ENCODE peak calls at places on chromosome 13, in four cellular contexts. G is fibroblast of lung; K is upper lobe of right lung; L is CD4-positive, CD25-positive, alpha-beta regulatory T cell. R is an unnamed sample. For H3K4me1, the result is how much of the 10 kb centered on the place peaks cover.

GRCh38 chr13:93603043-93603442 is 376.4 kb downstream of the GPC6 start:
- DNase-seq in G (peak), L (no peak), K (no peak), R (no peak)

GRCh38 chr13:45718992-45719391 is 16.9 kb downstream of the CBY2 start:
- DNase-seq in G (no peak), L (no peak), K (no peak), R (no peak)

GRCh38 chr13:36026556-36026955 is 104.6 kb downstream of the DCLK1 start:
- DNase-seq in L (no peak), G (no peak), K (no peak), R (no peak)

GRCh38 chr13:46685006-46685730 is 111.8 kb downstream of the ESD start:
- DNase-seq in G (no peak), L (no peak), K (no peak), R (no peak)

GRCh38 chr13:40116008-40116407 is 460.5 kb downstream of the COG6 start:
- DNase-seq in L (peak), G (peak), K (no peak), R (no peak)

GRCh38 chr13:44439615-44440014 is 66.0 kb downstream of the SERP2 start:
- DNase-seq in L (no peak), K (no peak), G (no peak), R (no peak)

GRCh38 chr13:52085416-52085815 is 43.5 kb downstream of the NEK5 start:
- DNase-seq in G (peak), K (no peak), L (no peak), R (no peak)

GRCh38 chr13:25371608-25372274 is at the start of gene ATP8A2:
- DNase-seq in G (no peak), K (no peak), L (no peak), R (no peak)

GRCh38 chr13:73450583-73450982 is 391.8 kb downstream of the KLF5 start:
- DNase-seq in K (no peak), G (no peak), L (no peak), R (no peak)

GRCh38 chr13:91132381-91132780 is 215.1 kb upstream of the MIR17HG start:
- DNase-seq in L (no peak), K (no peak), G (no peak), R (no peak)

GRCh38 chr13:73158851-73159250 is 100.0 kb downstream of the KLF5 start:
- DNase-seq in K (no peak), L (no peak), G (peak), R (no peak)

GRCh38 chr13:90068658-90069057 is 1278.8 kb upstream of the MIR17HG start:
- DNase-seq in K (no peak), G (no peak), L (no peak), R (no peak)

GRCh38 chr13:45865414-45865813 is 13.9 kb upstream of the SIAH3 start:
- DNase-seq in G (no peak), L (no peak), K (no peak), R (no peak)

GRCh38 chr13:66301482-66301881 is 928.7 kb downstream of the PCDH9 start:
- DNase-seq in G (no peak), K (no peak), L (no peak), R (no peak)

GRCh38 chr13:91323349-91323748 is 24.1 kb upstream of the MIR17HG start:
- DNase-seq in L (no peak), G (no peak), K (no peak), R (no peak)

GRCh38 chr13:43087960-43088580 is 64.7 kb downstream of the DNAJC15 start:
- DNase-seq in G (peak), K (no peak), L (no peak), R (no peak)
- H3K27ac ChIP-seq in G (peak), K (peak), L (peak), R (peak)

DNA sequence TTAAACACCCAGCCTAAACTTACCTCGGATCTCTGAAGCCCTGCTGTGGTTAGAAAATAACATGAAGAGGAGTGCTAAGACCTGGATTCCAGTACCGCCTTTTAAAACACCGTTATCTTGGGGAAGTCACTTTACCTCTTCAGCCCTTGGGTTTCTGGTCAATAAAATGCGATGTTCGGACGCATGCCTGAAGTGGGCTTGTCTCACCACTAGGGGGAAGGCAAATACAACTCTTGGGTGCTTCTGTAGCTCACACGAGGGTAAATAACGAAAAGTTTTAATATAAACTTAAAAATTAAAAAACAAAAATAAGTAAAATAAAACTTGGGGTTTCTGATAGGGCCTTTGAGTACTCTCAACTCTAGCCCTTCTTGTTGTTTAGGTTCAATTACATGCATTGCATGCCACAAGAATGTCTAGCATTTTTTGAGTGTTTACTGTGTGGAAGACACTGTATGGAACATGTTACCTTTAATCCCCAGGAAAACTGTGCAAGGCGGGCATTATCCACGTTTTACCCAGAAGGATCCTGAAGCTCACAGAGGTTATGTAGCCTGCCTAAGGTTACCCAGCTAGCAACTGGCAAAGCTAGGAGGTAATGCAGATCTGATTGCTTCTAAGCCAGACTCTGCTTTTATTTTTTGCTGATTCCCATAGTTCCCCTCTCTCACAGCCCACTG is 240.4 kb downstream of the LMO7 start:
- DNase-seq in L (peak), K (peak), G (peak), R (no peak)
- H3K4me1 ChIP-seq in L (under half), K (under half), G (under half), R (under half)

DNA sequence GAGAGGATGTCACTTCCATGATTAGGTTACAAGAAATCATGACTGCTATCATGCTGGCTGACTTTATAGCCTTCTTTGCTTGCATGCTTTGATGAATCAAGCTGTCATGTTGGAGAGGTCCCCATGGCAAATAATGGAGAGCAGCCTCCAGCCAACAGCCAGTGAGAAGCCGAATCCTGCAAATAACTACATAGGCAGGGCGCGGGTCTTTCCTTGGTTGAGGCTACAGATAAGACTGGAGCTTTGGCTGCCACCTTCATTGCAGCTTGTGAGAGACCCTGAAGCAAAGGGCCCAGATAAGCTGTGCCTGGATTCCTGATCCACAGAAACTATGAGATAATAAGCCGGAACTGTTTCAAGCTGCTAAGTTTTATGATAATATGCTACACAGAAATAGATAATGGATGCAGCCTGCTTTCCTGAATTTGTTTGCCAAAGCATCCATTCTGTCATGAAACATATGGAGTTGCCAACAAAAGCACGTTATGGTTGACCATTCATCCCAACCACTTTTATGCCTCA is 257.0 kb downstream of the HS6ST3 start:
- DNase-seq in K (no peak), L (no peak), G (no peak), R (no peak)
- H3K27ac ChIP-seq in K (no peak), L (no peak), G (no peak), R (no peak)

GRCh38 chr13:77310161-77310560 is 16.7 kb downstream of the MYCBP2 start:
- DNase-seq in L (no peak), K (no peak), G (no peak), R (no peak)

GRCh38 chr13:77310579-77311279 is 16.2 kb downstream of the MYCBP2 start:
- DNase-seq in L (no peak), K (no peak), G (peak), R (no peak)

GRCh38 chr13:77312311-77312710 is 14.6 kb downstream of the MYCBP2 start:
- DNase-seq in G (no peak), L (no peak), K (no peak), R (no peak)

GRCh38 chr13:77306458-77306857 is 20.4 kb downstream of the MYCBP2 start:
- DNase-seq in G (no peak), K (no peak), L (no peak), R (no peak)

DNA sequence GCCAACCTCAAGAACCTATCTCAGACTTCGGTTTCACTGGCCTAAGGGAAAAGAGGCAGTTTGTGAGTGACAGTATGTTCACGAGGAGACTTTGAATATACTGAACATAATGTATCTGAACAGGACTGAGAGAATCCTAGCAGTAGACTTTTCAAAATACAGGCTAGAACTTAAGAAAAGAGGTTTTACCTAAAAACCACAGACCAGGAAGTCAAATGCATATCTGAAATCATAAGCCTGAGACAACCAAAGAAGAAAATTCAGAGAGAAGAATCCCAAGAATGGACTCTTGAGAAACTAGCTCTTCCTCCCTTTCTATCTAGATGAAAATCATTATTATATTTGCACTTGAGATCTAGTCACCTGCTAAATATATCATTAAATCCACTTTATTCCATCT is 17.6 kb downstream of the MYCBP2 start:
- DNase-seq in G (no peak), L (no peak), K (no peak), R (no peak)
- H3K4me1 ChIP-seq in G (under half), L (half or more), K (half or more), R (half or more)

GRCh38 chr13:111939285-111940278 is 127.4 kb upstream of the SOX1 start:
- DNase-seq in G (no peak), K (peak), L (no peak), R (no peak)

GRCh38 chr13:111938743-111939142 is 128.2 kb upstream of the SOX1 start:
- DNase-seq in K (no peak), G (no peak), L (no peak), R (no peak)

GRCh38 chr13:111937763-111938375 is 129.1 kb upstream of the SOX1 start:
- DNase-seq in G (no peak), L (no peak), K (peak), R (no peak)

GRCh38 chr13:111940892-111941291 is 126.1 kb upstream of the SOX1 start:
- DNase-seq in G (no peak), K (no peak), L (no peak), R (no peak)

DNA sequence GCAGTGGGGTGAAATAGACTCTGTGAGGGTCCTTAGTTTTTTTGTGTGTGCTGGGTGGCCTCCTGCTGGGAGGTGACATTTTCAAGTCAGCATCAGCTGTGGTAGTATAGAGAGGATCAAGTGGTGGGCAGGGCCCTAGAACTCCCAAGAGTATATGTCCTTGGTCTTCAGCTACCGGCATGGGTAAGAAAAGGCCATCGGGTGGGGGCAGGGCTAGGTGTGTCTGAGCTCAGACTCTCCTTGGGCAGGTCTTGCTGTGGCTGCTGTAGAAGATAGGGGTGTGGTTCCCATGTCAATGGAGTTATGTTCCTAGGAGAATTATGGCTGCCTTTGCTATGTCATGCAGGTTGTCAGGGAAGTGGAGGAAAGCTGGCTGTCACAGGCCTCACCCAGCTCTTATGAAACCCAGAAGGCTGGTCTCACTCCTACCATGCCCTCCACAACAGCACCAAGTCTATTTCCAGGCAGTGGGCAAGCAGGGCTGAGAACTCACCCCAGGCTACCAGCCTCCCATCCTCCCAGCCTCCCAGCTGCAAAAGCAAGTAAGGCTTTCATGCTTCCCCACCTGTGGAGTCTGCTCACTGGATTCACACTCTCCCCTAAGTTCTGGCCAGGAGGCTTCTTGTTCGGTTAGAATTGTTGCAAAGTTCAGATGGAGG is 130.6 kb upstream of the SOX1 start:
- DNase-seq in G (no peak), L (no peak), K (peak), R (no peak)
- H3K27ac ChIP-seq in G (no peak), L (no peak), K (no peak), R (no peak)

GRCh38 chr13:57933606-57934005 is 302.1 kb downstream of the PCDH17 start:
- DNase-seq in L (no peak), G (no peak), K (no peak), R (no peak)
- H3K4me1 ChIP-seq in L (under half), G (under half), K (under half), R (under half)